ENCODE peak calls at places on chromosomes 6 and 20, in ten cellular contexts. One of them, this sample, is unnamed.

GRCh38 chr6:42452171-42453026 is 673 bp upstream of the TRERF1 start:
- DNase-seq in neuronal stem cell: peak
- DNase-seq in H1: no peak
- DNase-seq in MM.1S: peak
- DNase-seq in GM23338: no peak
- DNase-seq in PC-3: peak
- DNase-seq in astrocyte: peak
- DNase-seq in fibroblast of lung: peak
- DNase-seq in neural progenitor cell: peak
- DNase-seq in HCT116: peak
- DNase-seq in this sample: peak

GRCh38 chr6:5155901-5156300 is 70.8 kb downstream of the PPP1R3G start:
- DNase-seq in neuronal stem cell: no peak
- DNase-seq in H1: no peak
- DNase-seq in MM.1S: no peak
- DNase-seq in GM23338: no peak
- DNase-seq in PC-3: no peak
- DNase-seq in astrocyte: no peak
- DNase-seq in fibroblast of lung: no peak
- DNase-seq in neural progenitor cell: no peak
- DNase-seq in HCT116: no peak
- DNase-seq in this sample: no peak

GRCh38 chr6:125611573-125612399 is 137.6 kb upstream of the HEY2 start:
- DNase-seq in neuronal stem cell: peak
- DNase-seq in H1: no peak
- DNase-seq in MM.1S: no peak
- DNase-seq in GM23338: peak
- DNase-seq in PC-3: no peak
- DNase-seq in astrocyte: peak
- DNase-seq in fibroblast of lung: peak
- DNase-seq in neural progenitor cell: peak
- DNase-seq in HCT116: no peak
- DNase-seq in this sample: peak

GRCh38 chr20:2691663-2692035 is 931 bp upstream of the EBF4 start:
- DNase-seq in neuronal stem cell: no peak
- DNase-seq in H1: no peak
- DNase-seq in MM.1S: no peak
- DNase-seq in GM23338: no peak
- DNase-seq in PC-3: no peak
- DNase-seq in astrocyte: no peak
- DNase-seq in fibroblast of lung: no peak
- DNase-seq in neural progenitor cell: no peak
- DNase-seq in HCT116: no peak
- DNase-seq in this sample: no peak

GRCh38 chr6:169445661-169446581 is 192.3 kb upstream of the THBS2 start:
- DNase-seq in neuronal stem cell: no peak
- DNase-seq in H1: no peak
- DNase-seq in MM.1S: no peak
- DNase-seq in GM23338: peak
- DNase-seq in PC-3: no peak
- DNase-seq in astrocyte: no peak
- DNase-seq in fibroblast of lung: no peak
- DNase-seq in neural progenitor cell: no peak
- DNase-seq in HCT116: no peak
- DNase-seq in this sample: no peak

GRCh38 chr6:46983007-46983411 is 59.1 kb downstream of the ADGRF1 start:
- DNase-seq in neuronal stem cell: no peak
- DNase-seq in H1: no peak
- DNase-seq in MM.1S: no peak
- DNase-seq in GM23338: peak
- DNase-seq in PC-3: peak
- DNase-seq in astrocyte: peak
- DNase-seq in fibroblast of lung: peak
- DNase-seq in neural progenitor cell: peak
- DNase-seq in HCT116: no peak
- DNase-seq in this sample: peak

GRCh38 chr20:63694596-63695418 is 1.6 kb upstream of the TNFRSF6B start:
- DNase-seq in neuronal stem cell: no peak
- DNase-seq in H1: no peak
- DNase-seq in MM.1S: no peak
- DNase-seq in GM23338: no peak
- DNase-seq in PC-3: no peak
- DNase-seq in astrocyte: no peak
- DNase-seq in fibroblast of lung: no peak
- DNase-seq in neural progenitor cell: no peak
- DNase-seq in HCT116: no peak
- DNase-seq in this sample: no peak

GRCh38 chr6:114452785-114453401 is 110.1 kb upstream of the HS3ST5 start:
- DNase-seq in neuronal stem cell: no peak
- DNase-seq in H1: no peak
- DNase-seq in MM.1S: peak
- DNase-seq in GM23338: no peak
- DNase-seq in PC-3: no peak
- DNase-seq in astrocyte: no peak
- DNase-seq in fibroblast of lung: no peak
- DNase-seq in neural progenitor cell: no peak
- DNase-seq in HCT116: no peak
- DNase-seq in this sample: no peak

GRCh38 chr6:301929-302705 is 9.8 kb downstream of the DUSP22 start:
- DNase-seq in neuronal stem cell: no peak
- DNase-seq in H1: no peak
- DNase-seq in MM.1S: no peak
- DNase-seq in GM23338: no peak
- DNase-seq in PC-3: no peak
- DNase-seq in astrocyte: no peak
- DNase-seq in fibroblast of lung: no peak
- DNase-seq in neural progenitor cell: no peak
- DNase-seq in HCT116: no peak
- DNase-seq in this sample: no peak

DNA sequence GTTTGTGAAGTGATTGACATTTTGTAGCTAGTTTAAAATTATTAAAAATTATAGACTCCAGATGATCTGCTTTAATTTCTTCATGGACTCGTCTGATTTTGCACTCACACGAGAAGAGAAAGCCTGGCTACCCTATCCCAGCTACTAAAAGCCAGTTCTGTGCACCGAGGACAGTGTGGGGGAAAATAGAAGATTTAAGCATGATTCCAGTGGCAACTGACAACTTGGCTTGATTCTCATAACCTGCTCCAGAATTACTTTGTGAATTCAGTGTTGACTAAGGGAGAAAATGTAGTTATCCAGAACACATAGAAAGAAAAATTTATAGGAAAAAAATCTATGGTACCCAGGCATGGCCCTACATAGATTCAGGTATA is 88.7 kb downstream of the SNAP25 start:
- DNase-seq in neuronal stem cell: no peak
- DNase-seq in H1: no peak
- DNase-seq in MM.1S: no peak
- DNase-seq in GM23338: no peak
- DNase-seq in PC-3: no peak
- DNase-seq in astrocyte: peak
- DNase-seq in fibroblast of lung: peak
- DNase-seq in neural progenitor cell: no peak
- DNase-seq in HCT116: no peak
- DNase-seq in this sample: no peak
- H2AFZ ChIP-seq in neuronal stem cell: no peak
- H2AFZ ChIP-seq in H1: no peak
- H2AFZ ChIP-seq in MM.1S: no peak
- H2AFZ ChIP-seq in GM23338: no peak
- H2AFZ ChIP-seq in PC-3: no peak
- H2AFZ ChIP-seq in astrocyte: no peak
- H2AFZ ChIP-seq in fibroblast of lung: no peak
- H2AFZ ChIP-seq in neural progenitor cell: no peak
- H2AFZ ChIP-seq in HCT116: no peak
- H2AFZ ChIP-seq in this sample: no peak

GRCh38 chr6:116280960-116281316 is 1.2 kb upstream of the TSPYL1 start:
- DNase-seq in neuronal stem cell: no peak
- DNase-seq in H1: no peak
- DNase-seq in MM.1S: no peak
- DNase-seq in GM23338: no peak
- DNase-seq in PC-3: no peak
- DNase-seq in astrocyte: no peak
- DNase-seq in fibroblast of lung: no peak
- DNase-seq in neural progenitor cell: no peak
- DNase-seq in HCT116: no peak
- DNase-seq in this sample: no peak
- H3K27ac ChIP-seq in neuronal stem cell: no peak
- H3K27ac ChIP-seq in H1: no peak
- H3K27ac ChIP-seq in MM.1S: no peak
- H3K27ac ChIP-seq in GM23338: peak
- H3K27ac ChIP-seq in PC-3: no peak
- H3K27ac ChIP-seq in astrocyte: no peak
- H3K27ac ChIP-seq in fibroblast of lung: no peak
- H3K27ac ChIP-seq in neural progenitor cell: no peak
- H3K27ac ChIP-seq in HCT116: no peak
- H3K27ac ChIP-seq in this sample: no peak

GRCh38 chr20:44209691-44210421 is 715 bp downstream of the OSER1 start:
- DNase-seq in neuronal stem cell: peak
- DNase-seq in H1: no peak
- DNase-seq in MM.1S: peak
- DNase-seq in GM23338: peak
- DNase-seq in PC-3: no peak
- DNase-seq in astrocyte: peak
- DNase-seq in fibroblast of lung: peak
- DNase-seq in neural progenitor cell: peak
- DNase-seq in HCT116: no peak
- DNase-seq in this sample: peak

GRCh38 chr20:44207066-44207723 is 3.4 kb downstream of the OSER1 start:
- DNase-seq in neuronal stem cell: no peak
- DNase-seq in H1: no peak
- DNase-seq in MM.1S: no peak
- DNase-seq in GM23338: no peak
- DNase-seq in PC-3: no peak
- DNase-seq in astrocyte: no peak
- DNase-seq in fibroblast of lung: no peak
- DNase-seq in neural progenitor cell: no peak
- DNase-seq in HCT116: no peak
- DNase-seq in this sample: no peak

GRCh38 chr20:44206132-44206531 is 4.4 kb downstream of the OSER1 start:
- DNase-seq in neuronal stem cell: no peak
- DNase-seq in H1: no peak
- DNase-seq in MM.1S: no peak
- DNase-seq in GM23338: no peak
- DNase-seq in PC-3: no peak
- DNase-seq in astrocyte: no peak
- DNase-seq in fibroblast of lung: no peak
- DNase-seq in neural progenitor cell: no peak
- DNase-seq in HCT116: no peak
- DNase-seq in this sample: no peak

GRCh38 chr20:44208770-44209169 is 1.8 kb downstream of the OSER1 start:
- DNase-seq in neuronal stem cell: no peak
- DNase-seq in H1: no peak
- DNase-seq in MM.1S: no peak
- DNase-seq in GM23338: no peak
- DNase-seq in PC-3: peak
- DNase-seq in astrocyte: peak
- DNase-seq in fibroblast of lung: peak
- DNase-seq in neural progenitor cell: no peak
- DNase-seq in HCT116: no peak
- DNase-seq in this sample: no peak

GRCh38 chr20:44208165-44208564 is 2.4 kb downstream of the OSER1 start:
- DNase-seq in neuronal stem cell: no peak
- DNase-seq in H1: no peak
- DNase-seq in MM.1S: no peak
- DNase-seq in GM23338: no peak
- DNase-seq in PC-3: no peak
- DNase-seq in astrocyte: no peak
- DNase-seq in fibroblast of lung: no peak
- DNase-seq in neural progenitor cell: no peak
- DNase-seq in HCT116: no peak
- DNase-seq in this sample: no peak
- H3K4me3 ChIP-seq in neuronal stem cell: no peak
- H3K4me3 ChIP-seq in H1: peak
- H3K4me3 ChIP-seq in MM.1S: no peak
- H3K4me3 ChIP-seq in GM23338: peak
- H3K4me3 ChIP-seq in PC-3: peak
- H3K4me3 ChIP-seq in astrocyte: no peak
- H3K4me3 ChIP-seq in fibroblast of lung: peak
- H3K4me3 ChIP-seq in neural progenitor cell: peak
- H3K4me3 ChIP-seq in HCT116: no peak
- H3K4me3 ChIP-seq in this sample: peak

GRCh38 chr6:139336488-139336887 is 38.0 kb downstream of the CITED2 start:
- DNase-seq in neuronal stem cell: no peak
- DNase-seq in H1: no peak
- DNase-seq in MM.1S: no peak
- DNase-seq in GM23338: no peak
- DNase-seq in PC-3: no peak
- DNase-seq in astrocyte: peak
- DNase-seq in fibroblast of lung: peak
- DNase-seq in neural progenitor cell: no peak
- DNase-seq in HCT116: no peak
- DNase-seq in this sample: no peak

GRCh38 chr6:139337830-139338229 is 36.6 kb downstream of the CITED2 start:
- DNase-seq in neuronal stem cell: no peak
- DNase-seq in H1: no peak
- DNase-seq in MM.1S: no peak
- DNase-seq in GM23338: no peak
- DNase-seq in PC-3: no peak
- DNase-seq in astrocyte: no peak
- DNase-seq in fibroblast of lung: no peak
- DNase-seq in neural progenitor cell: no peak
- DNase-seq in HCT116: no peak
- DNase-seq in this sample: no peak

GRCh38 chr6:139335447-139336210 is 38.8 kb downstream of the CITED2 start:
- DNase-seq in neuronal stem cell: no peak
- DNase-seq in H1: no peak
- DNase-seq in MM.1S: no peak
- DNase-seq in GM23338: no peak
- DNase-seq in PC-3: no peak
- DNase-seq in astrocyte: no peak
- DNase-seq in fibroblast of lung: no peak
- DNase-seq in neural progenitor cell: no peak
- DNase-seq in HCT116: no peak
- DNase-seq in this sample: no peak

GRCh38 chr6:139336994-139337393 is 37.5 kb downstream of the CITED2 start:
- DNase-seq in neuronal stem cell: no peak
- DNase-seq in H1: no peak
- DNase-seq in MM.1S: no peak
- DNase-seq in GM23338: no peak
- DNase-seq in PC-3: no peak
- DNase-seq in astrocyte: no peak
- DNase-seq in fibroblast of lung: no peak
- DNase-seq in neural progenitor cell: no peak
- DNase-seq in HCT116: no peak
- DNase-seq in this sample: no peak

DNA sequence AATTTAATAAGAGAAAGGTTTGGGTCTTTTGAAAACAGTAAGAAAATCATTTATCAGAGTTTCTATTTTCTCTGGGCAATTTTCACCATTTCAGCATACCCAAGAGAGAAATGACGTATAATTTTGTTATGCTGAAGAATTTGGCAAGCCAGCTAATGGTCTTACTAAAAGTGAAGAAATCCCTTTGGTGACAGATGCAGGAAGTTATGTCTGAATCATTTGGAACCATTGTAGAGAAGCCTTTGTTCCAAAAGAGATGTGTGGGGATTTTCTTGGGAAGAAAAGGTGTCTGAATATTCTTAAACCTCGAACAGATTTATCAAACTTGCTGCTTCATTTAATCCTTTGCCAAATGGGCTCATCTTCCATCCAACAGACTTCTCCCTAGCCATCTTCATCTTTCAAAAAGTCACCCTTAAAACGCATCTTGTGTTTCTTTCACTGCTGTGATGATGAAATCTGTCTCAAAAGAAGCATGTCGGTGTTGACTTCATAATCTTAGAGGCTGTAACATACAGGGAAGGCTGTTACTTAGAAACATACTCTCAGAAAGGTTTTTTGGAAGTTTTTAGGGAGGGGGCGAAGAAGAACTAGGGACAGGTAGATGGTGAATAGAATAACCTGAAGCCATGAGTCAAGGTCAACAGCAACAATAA is 39.5 kb downstream of the CITED2 start:
- DNase-seq in neuronal stem cell: no peak
- DNase-seq in H1: no peak
- DNase-seq in MM.1S: no peak
- DNase-seq in GM23338: no peak
- DNase-seq in PC-3: peak
- DNase-seq in astrocyte: peak
- DNase-seq in fibroblast of lung: peak
- DNase-seq in neural progenitor cell: no peak
- DNase-seq in HCT116: no peak
- DNase-seq in this sample: no peak
- H2AFZ ChIP-seq in neuronal stem cell: no peak
- H2AFZ ChIP-seq in H1: no peak
- H2AFZ ChIP-seq in MM.1S: no peak
- H2AFZ ChIP-seq in GM23338: no peak
- H2AFZ ChIP-seq in PC-3: no peak
- H2AFZ ChIP-seq in astrocyte: peak
- H2AFZ ChIP-seq in fibroblast of lung: peak
- H2AFZ ChIP-seq in neural progenitor cell: no peak
- H2AFZ ChIP-seq in HCT116: no peak
- H2AFZ ChIP-seq in this sample: no peak